ENCODE peak calls at places on chromosomes 7 and 10, in ten cellular contexts. I is astrocyte, S is transverse colon, Q is left lung, D is heart left ventricle, P is endodermal cell, H is IMR-90, N is BE2C, V is lung, G is HepG2. W is an unnamed sample.
A peak's percentile ranks its signal among the peaks of the same experiment; 100 is the strongest.

GRCh38 chr7:7428806-7429205 is 106.9 kb downstream of the COL28A1 start:
- DNase-seq in I (peak; percentile 44), S (no peak), Q (no peak), D (no peak), P (no peak), H (peak; percentile 81), N (no peak), V (no peak), G (no peak), W (peak; percentile 89)

GRCh38 chr7:118753464-118753863 is 529.0 kb downstream of the ANKRD7 start:
- DNase-seq in I (no peak), S (no peak), Q (no peak), D (no peak), P (no peak), H (no peak), N (no peak), V (no peak), G (no peak), W (no peak)

GRCh38 chr7:41816111-41816510 is 113.2 kb upstream of the INHBA start:
- DNase-seq in I (peak; percentile 50), S (no peak), Q (no peak), D (no peak), P (no peak), H (no peak), N (no peak), V (no peak), G (no peak), W (no peak)

GRCh38 chr7:36651404-36651803 is 72.9 kb downstream of the AOAH start:
- DNase-seq in I (peak; percentile 67), S (no peak), Q (no peak), D (no peak), P (no peak), H (peak; percentile 84), N (no peak), V (no peak), G (no peak), W (peak; percentile 49)

GRCh38 chr7:151853896-151854807 is 22.8 kb downstream of the PRKAG2 start:
- DNase-seq in I (no peak), S (no peak), Q (peak; percentile 78), D (peak; percentile 37), P (no peak), H (no peak), N (no peak), V (peak; percentile 64), G (no peak), W (no peak)

GRCh38 chr10:19945275-19945674 is 129.0 kb downstream of the PLXDC2 start:
- DNase-seq in I (peak; percentile 36), S (no peak), Q (no peak), D (no peak), P (no peak), H (no peak), N (no peak), V (no peak), G (no peak), W (no peak)

GRCh38 chr10:122294006-122294405 is 22.9 kb downstream of the BTBD16 start:
- DNase-seq in I (no peak), S (no peak), Q (no peak), D (no peak), P (no peak), H (no peak), N (no peak), V (no peak), G (no peak), W (no peak)

GRCh38 chr10:96124230-96125141 is 5.6 kb upstream of the ZNF518A start:
- DNase-seq in I (peak; percentile 13), S (peak; percentile 63), Q (peak; percentile 67), D (no peak), P (peak; percentile 85), H (peak; percentile 36), N (no peak), V (peak; percentile 50), G (peak; percentile 74), W (no peak)

GRCh38 chr10:94293344-94293743 is 69.4 kb downstream of the NOC3L start:
- DNase-seq in I (no peak), S (no peak), Q (no peak), D (no peak), P (no peak), H (no peak), N (no peak), V (no peak), G (no peak), W (no peak)

GRCh38 chr7:152158801-152159587 is 133.5 kb downstream of the GALNT11 start:
- DNase-seq in I (no peak), S (peak; percentile 31), Q (no peak), D (no peak), P (no peak), H (no peak), N (no peak), V (no peak), G (no peak), W (no peak)

GRCh38 chr10:116741391-116742351 is 695 bp downstream of the HSPA12A start:
- DNase-seq in I (no peak), S (peak; percentile 18), Q (no peak), D (no peak), P (peak; percentile 74), H (no peak), N (peak; percentile 18), V (no peak), G (no peak), W (no peak)

GRCh38 chr7:38561166-38561565 is 70.0 kb downstream of the AMPH start:
- DNase-seq in I (peak; percentile 45), S (no peak), Q (no peak), D (no peak), P (no peak), H (peak; percentile 33), N (no peak), V (no peak), G (no peak), W (no peak)

GRCh38 chr7:111029141-111029572 is 61.8 kb upstream of the LRRN3 start:
- DNase-seq in I (no peak), S (no peak), Q (no peak), D (no peak), P (no peak), H (no peak), N (no peak), V (no peak), G (peak; percentile 84), W (no peak)

GRCh38 chr10:55233090-55233489 is 432.1 kb upstream of the PCDH15 start:
- DNase-seq in I (no peak), S (no peak), Q (no peak), D (no peak), P (no peak), H (no peak), N (no peak), V (no peak), G (no peak), W (no peak)

GRCh38 chr7:139681463-139681755 is 96.4 kb downstream of the HIPK2 start:
- DNase-seq in I (no peak), S (no peak), Q (no peak), D (no peak), P (no peak), H (no peak), N (no peak), V (no peak), G (no peak), W (no peak)

GRCh38 chr7:116862234-116863167 is at the start of gene CAPZA2:
- DNase-seq in I (peak; percentile 69), S (peak; percentile 95), Q (peak; percentile 99), D (peak; percentile 95), P (peak; percentile 96), H (peak; percentile 85), N (peak; percentile 97), V (peak; percentile 92), G (peak; percentile 78), W (peak; percentile 40)
- TF ChIP-seq CTCF in I (no peak), S (peak; percentile 69), Q (peak; percentile 20), D (no peak), P (peak; percentile 52), H (peak; percentile 39), N (no peak), V (no peak), G (no peak), W (peak; percentile 26)

GRCh38 chr7:2312272-2312929 is 1.8 kb downstream of the SNX8 start:
- DNase-seq in I (no peak), S (no peak), Q (peak; percentile 13), D (no peak), P (no peak), H (no peak), N (no peak), V (no peak), G (no peak), W (no peak)
- H3K4me3 ChIP-seq in I (no peak overlapping the region), S (no peak overlapping the region), Q (no peak overlapping the region), D (no peak overlapping the region), P (no peak overlapping the region), H (no peak overlapping the region), N (no peak overlapping the region), V (no peak overlapping the region), G (no peak overlapping the region), W (no peak overlapping the region)

GRCh38 chr7:69531050-69531449 is 67.2 kb upstream of the AUTS2 start:
- DNase-seq in I (no peak), S (no peak), Q (no peak), D (no peak), P (peak; percentile 8), H (no peak), N (peak; percentile 14), V (no peak), G (no peak), W (no peak)

GRCh38 chr7:69537691-69538090 is 60.6 kb upstream of the AUTS2 start:
- DNase-seq in I (no peak), S (no peak), Q (no peak), D (no peak), P (no peak), H (no peak), N (no peak), V (no peak), G (no peak), W (no peak)

GRCh38 chr7:69540275-69540674 is 58.0 kb upstream of the AUTS2 start:
- DNase-seq in I (no peak), S (no peak), Q (no peak), D (no peak), P (peak; percentile 38), H (no peak), N (no peak), V (no peak), G (no peak), W (no peak)

DNA sequence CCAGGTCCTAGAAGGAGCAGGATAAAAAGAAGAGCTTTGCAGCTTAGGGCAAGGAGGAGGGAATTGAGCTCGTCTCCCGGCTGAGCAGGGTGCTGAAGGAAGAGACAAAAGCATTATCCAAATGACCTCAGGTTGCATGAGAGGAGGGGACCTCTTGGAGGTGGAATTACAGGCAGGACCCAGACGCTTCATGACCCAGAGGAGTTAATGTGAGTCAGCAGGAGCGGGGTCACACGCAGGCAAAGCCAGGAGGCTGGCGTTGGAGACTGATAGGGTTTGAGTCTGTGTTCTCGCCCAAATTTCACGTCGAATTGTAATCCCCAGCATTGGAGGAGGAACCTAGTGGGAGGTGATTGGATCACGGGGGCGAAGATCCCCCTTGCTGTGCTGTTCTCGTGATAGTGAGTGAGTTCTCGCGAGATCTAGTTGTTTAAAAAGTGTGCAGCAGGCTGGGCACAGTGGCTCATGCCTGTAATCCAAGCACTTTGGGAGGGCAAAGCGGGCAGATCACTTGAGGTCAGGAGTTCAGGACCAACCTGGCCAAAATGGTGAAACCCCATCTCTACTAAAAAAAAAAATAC is 63.7 kb upstream of the AUTS2 start:
- DNase-seq in I (no peak), S (no peak), Q (no peak), D (no peak), P (peak; percentile 84), H (no peak), N (no peak), V (no peak), G (no peak), W (no peak)
- H3K27me3 ChIP-seq in I (no peaks in the 10 kb centered on the region), S (no peaks in the 10 kb centered on the region), Q (no peaks in the 10 kb centered on the region), D (no peaks in the 10 kb centered on the region), P (no peaks in the 10 kb centered on the region), H (no peaks in the 10 kb centered on the region), N (no peaks in the 10 kb centered on the region), V (no peaks in the 10 kb centered on the region), G (no peaks in the 10 kb centered on the region), W (no peaks in the 10 kb centered on the region)

GRCh38 chr10:92627845-92628480 is 35.0 kb downstream of the KIF11 start:
- DNase-seq in I (no peak), S (no peak), Q (no peak), D (no peak), P (peak; percentile 45), H (no peak), N (no peak), V (no peak), G (no peak), W (no peak)
- TF ChIP-seq CTCF in I (no peak), S (no peak), Q (no peak), D (no peak), P (peak; percentile 59), H (no peak), N (no peak), V (no peak), G (peak; percentile 32), W (no peak)